ENCODE peak calls at places on chromosome 13, in nine cellular contexts. T is psoas muscle; I is M059J; V is NAMALWA; O is NCI-H2171 treated with DMSO at 0.1 percent for 48 hours; R is kidney epithelial cell; A is left cardiac atrium; C is activated CD8-positive, alpha-beta T cell treated with anti-CD3 and anti-CD28 coated beads, Interleukin-2, amount 10 ng/mL, durations not matched to agents 7 days and 5 days; L is LHCN-M2. D is an unnamed sample.

GRCh38 chr13:108948269-108948671 is 318.9 kb downstream of the MYO16 start:
- DNase-seq in T (no peak), I (no peak), V (no peak), O (no peak), R (no peak), A (no peak), C (no peak), L (no peak), D (no peak)

GRCh38 chr13:79631260-79631659 is 150.3 kb downstream of the NDFIP2 start:
- DNase-seq in T (no peak), I (peak), V (no peak), O (peak), R (peak), A (no peak), C (no peak), L (peak), D (no peak)

GRCh38 chr13:43688230-43688907 is 98.4 kb downstream of the ENOX1 start:
- DNase-seq in T (no peak), I (no peak), V (no peak), O (no peak), R (no peak), A (no peak), C (no peak), L (no peak), D (no peak)

GRCh38 chr13:111198979-111199378 is 83.9 kb downstream of the ARHGEF7 start:
- DNase-seq in T (no peak), I (no peak), V (peak), O (no peak), R (no peak), A (no peak), C (no peak), L (no peak), D (no peak)

GRCh38 chr13:31201341-31202024 is 1.7 kb downstream of the B3GLCT start:
- DNase-seq in T (no peak), I (peak), V (no peak), O (no peak), R (no peak), A (peak), C (no peak), L (peak), D (no peak)

GRCh38 chr13:75550159-75550567 is 572 bp downstream of the UCHL3 start:
- DNase-seq in T (no peak), I (peak), V (peak), O (peak), R (no peak), A (no peak), C (peak), L (peak), D (peak)

GRCh38 chr13:101465877-101466276 is 13.4 kb downstream of the ITGBL1 start:
- DNase-seq in T (no peak), I (peak), V (no peak), O (no peak), R (no peak), A (no peak), C (no peak), L (peak), D (no peak)

GRCh38 chr13:37485766-37486165 is 112.8 kb downstream of the POSTN start:
- DNase-seq in T (no peak), I (peak), V (no peak), O (no peak), R (no peak), A (no peak), C (no peak), L (peak), D (no peak)

GRCh38 chr13:111468037-111468959 is 147.9 kb downstream of the TEX29 start:
- DNase-seq in T (no peak), I (no peak), V (no peak), O (no peak), R (no peak), A (no peak), C (no peak), L (no peak), D (no peak)

GRCh38 chr13:99339736-99340392 is 32.7 kb upstream of the GPR183 start:
- DNase-seq in T (peak), I (no peak), V (no peak), O (peak), R (no peak), A (no peak), C (no peak), L (peak), D (no peak)

GRCh38 chr13:96020155-96020575 is 33.0 kb downstream of the UGGT2 start:
- DNase-seq in T (no peak), I (peak), V (peak), O (peak), R (peak), A (no peak), C (peak), L (peak), D (peak)

GRCh38 chr13:26254583-26255102 is 714 bp downstream of the CDK8 start:
- DNase-seq in T (peak), I (peak), V (peak), O (peak), R (no peak), A (peak), C (peak), L (peak), D (peak)

GRCh38 chr13:111187879-111188643 is 73.0 kb downstream of the ARHGEF7 start:
- DNase-seq in T (no peak), I (peak), V (peak), O (peak), R (no peak), A (no peak), C (no peak), L (no peak), D (no peak)

GRCh38 chr13:88622362-88622973 is 951.3 kb downstream of the SLITRK5 start:
- DNase-seq in T (no peak), I (no peak), V (no peak), O (no peak), R (no peak), A (no peak), C (peak), L (no peak), D (no peak)

GRCh38 chr13:113976711-113977684 is 3.1 kb upstream of the C13orf46 start:
- DNase-seq in T (peak), I (peak), V (no peak), O (no peak), R (peak), A (peak), C (no peak), L (peak), D (no peak)

GRCh38 chr13:31159306-31159705 is 2.4 kb downstream of the HSPH1 start:
- DNase-seq in T (no peak), I (peak), V (no peak), O (no peak), R (no peak), A (no peak), C (no peak), L (no peak), D (no peak)

GRCh38 chr13:80030491-80030890 is 310.4 kb downstream of the SPRY2 start:
- DNase-seq in T (no peak), I (peak), V (peak), O (no peak), R (no peak), A (peak), C (no peak), L (peak), D (no peak)

D was measured in putamen.